ENCODE peak calls at places on chromosomes 5 and 9, in nine cellular contexts. G is caudate nucleus; R is activated CD4-positive, alpha-beta T cell treated with anti-CD3 and anti-CD28 coated beads for 36 hours; V is endodermal cell; U is T follicular helper cell; H is occipital lobe; I is MV-4-11; K is EL; F is H4. O is an unnamed sample.

GRCh38 chr5:154860123-154860522 is 1.7 kb downstream of the CNOT8 start:
- DNase-seq in G (no peak), R (peak; percentile 57), V (peak; percentile 63), U (no peak), H (no peak), I (peak; percentile 64), K (peak; percentile 82), F (no peak), O (no peak)

GRCh38 chr9:78123808-78124207 is 92.2 kb upstream of the GNAQ start:
- DNase-seq in G (no peak), R (no peak), V (no peak), U (no peak), H (no peak), I (no peak), K (no peak), F (no peak), O (no peak)

GRCh38 chr5:11903614-11904269 is 504 bp downstream of the CTNND2 start:
- DNase-seq in G (peak; percentile 68), R (peak; percentile 30), V (peak; percentile 85), U (no peak), H (peak; percentile 69), I (no peak), K (no peak), F (no peak), O (no peak)

GRCh38 chr5:175809531-175810121 is 61.8 kb upstream of the CPLX2 start:
- DNase-seq in G (no peak), R (no peak), V (peak; percentile 67), U (no peak), H (peak; percentile 48), I (no peak), K (peak; percentile 99), F (peak; percentile 94), O (no peak)

GRCh38 chr9:38130724-38131123 is 61.7 kb upstream of the SHB start:
- DNase-seq in G (no peak), R (no peak), V (no peak), U (no peak), H (no peak), I (no peak), K (no peak), F (no peak), O (no peak)

GRCh38 chr5:153798830-153799229 is 239.9 kb downstream of the FAM114A2 start:
- DNase-seq in G (no peak), R (no peak), V (no peak), U (no peak), H (no peak), I (no peak), K (no peak), F (no peak), O (no peak)

GRCh38 chr9:22044583-22044982 is 35.5 kb upstream of the CDKN2B start:
- DNase-seq in G (no peak), R (no peak), V (no peak), U (no peak), H (no peak), I (no peak), K (peak; percentile 87), F (no peak), O (no peak)

GRCh38 chr9:72315510-72316287 is 49.3 kb downstream of the ZFAND5 start:
- DNase-seq in G (no peak), R (no peak), V (peak; percentile 82), U (no peak), H (no peak), I (peak; percentile 82), K (peak; percentile 9), F (peak; percentile 100), O (no peak)

GRCh38 chr9:114655689-114656088 is 1.9 kb downstream of the TEX53 start:
- DNase-seq in G (no peak), R (no peak), V (no peak), U (no peak), H (no peak), I (peak; percentile 65), K (peak; percentile 77), F (no peak), O (no peak)

GRCh38 chr5:95610546-95610945 is 9.3 kb upstream of the GPR150 start:
- DNase-seq in G (no peak), R (no peak), V (no peak), U (no peak), H (no peak), I (no peak), K (no peak), F (no peak), O (no peak)

GRCh38 chr9:16728128-16728505 is 142.4 kb downstream of the BNC2 start:
- DNase-seq in G (no peak), R (no peak), V (peak; percentile 50), U (no peak), H (no peak), I (no peak), K (no peak), F (no peak), O (no peak)

GRCh38 chr9:85262333-85262732 is 479.4 kb downstream of the AGTPBP1 start:
- DNase-seq in G (no peak), R (no peak), V (no peak), U (no peak), H (no peak), I (peak; percentile 67), K (peak; percentile 39), F (no peak), O (no peak)

GRCh38 chr9:133619791-133620190 is 10.6 kb upstream of the FAM163B start:
- DNase-seq in G (no peak), R (peak; percentile 73), V (no peak), U (peak; percentile 46), H (no peak), I (peak; percentile 88), K (peak; percentile 7), F (peak; percentile 23), O (no peak)

GRCh38 chr5:140270008-140270407 is 32.9 kb downstream of the PFDN1 start:
- DNase-seq in G (no peak), R (no peak), V (no peak), U (no peak), H (no peak), I (no peak), K (no peak), F (no peak), O (no peak)

GRCh38 chr9:114779352-114779845 is 26.4 kb downstream of the TNFSF15 start:
- DNase-seq in G (no peak), R (no peak), V (no peak), U (no peak), H (no peak), I (no peak), K (peak; percentile 8), F (peak; percentile 74), O (no peak)

GRCh38 chr5:123755587-123756324 is 243.8 kb downstream of the CSNK1G3 start:
- DNase-seq in G (no peak), R (no peak), V (no peak), U (no peak), H (no peak), I (no peak), K (peak; percentile 92), F (no peak), O (no peak)

GRCh38 chr5:1718669-1719068 is 81.0 kb downstream of the MRPL36 start:
- DNase-seq in G (no peak), R (no peak), V (no peak), U (no peak), H (no peak), I (peak; percentile 12), K (no peak), F (no peak), O (no peak)

GRCh38 chr5:10501554-10502075 is 59.9 kb downstream of the ROPN1L start:
- DNase-seq in G (no peak), R (no peak), V (no peak), U (no peak), H (no peak), I (peak; percentile 51), K (no peak), F (peak; percentile 34), O (no peak)

GRCh38 chr5:37867634-37868033 is 27.8 kb upstream of the GDNF start:
- DNase-seq in G (no peak), R (no peak), V (no peak), U (no peak), H (no peak), I (no peak), K (peak; percentile 33), F (no peak), O (no peak)

GRCh38 chr5:71809446-71809845 is 90.4 kb downstream of the CARTPT start:
- DNase-seq in G (no peak), R (no peak), V (no peak), U (no peak), H (no peak), I (no peak), K (no peak), F (no peak), O (no peak)

GRCh38 chr5:78887384-78888118 is 97.6 kb downstream of the ARSB start:
- DNase-seq in G (no peak), R (peak; percentile 11), V (peak; percentile 38), U (no peak), H (no peak), I (peak; percentile 86), K (no peak), F (no peak), O (no peak)

GRCh38 chr5:42993516-42994284 is 46.4 kb downstream of the ANXA2R start:
- DNase-seq in G (no peak), R (peak; percentile 74), V (no peak), U (peak; percentile 63), H (no peak), I (peak; percentile 70), K (peak; percentile 65), F (peak; percentile 71), O (peak; percentile 45)

GRCh38 chr9:74824654-74825053 is 63.1 kb downstream of the TRPM6 start:
- DNase-seq in G (no peak), R (no peak), V (no peak), U (no peak), H (no peak), I (no peak), K (peak; percentile 16), F (peak; percentile 15), O (no peak)

GRCh38 chr9:80650964-80651555 is 1038.3 kb downstream of the TLE1 start:
- DNase-seq in G (no peak), R (no peak), V (no peak), U (no peak), H (peak; percentile 13), I (no peak), K (peak; percentile 43), F (no peak), O (no peak)

GRCh38 chr5:42360641-42361320 is 62.5 kb upstream of the GHR start:
- DNase-seq in G (no peak), R (no peak), V (peak; percentile 63), U (no peak), H (no peak), I (no peak), K (no peak), F (no peak), O (no peak)

GRCh38 chr5:93621340-93621872 is 38.4 kb downstream of the NR2F1 start:
- DNase-seq in G (peak; percentile 77), R (peak; percentile 35), V (peak; percentile 89), U (no peak), H (peak; percentile 92), I (no peak), K (peak; percentile 81), F (peak; percentile 79), O (no peak)

GRCh38 chr5:68264024-68264956 is 48.7 kb downstream of the PIK3R1 start:
- DNase-seq in G (no peak), R (no peak), V (no peak), U (no peak), H (no peak), I (no peak), K (peak; percentile 70), F (no peak), O (no peak)